ENCODE peak calls at places on chromosomes 12 and 14, in five cellular contexts. E, B, C, X and M are unnamed samples.

GRCh38 chr12:42643881-42644579 is 54.5 kb upstream of the PRICKLE1 start:
- DNase-seq in B (no peak), C (no peak), X (no peak), E (no peak), M (peak; percentile 35)

GRCh38 chr14:31926123-31926522 is 151.0 kb upstream of the ARHGAP5 start:
- DNase-seq in X (no peak), E (peak; percentile 87), C (peak; percentile 26), B (no peak), M (peak; percentile 44)

GRCh38 chr14:52272375-52272774 is 4.9 kb downstream of the PTGDR start:
- DNase-seq in B (no peak), E (no peak), C (no peak), X (peak; percentile 50), M (no peak)

GRCh38 chr12:62917066-62917465 is 17.9 kb downstream of the PPM1H start:
- DNase-seq in E (no peak), C (no peak), X (no peak), B (no peak), M (no peak)

GRCh38 chr14:103656758-103657133 is 27.7 kb downstream of the KLC1 start:
- DNase-seq in X (no peak), C (no peak), B (no peak), E (no peak), M (no peak)

GRCh38 chr14:76720382-76720813 is 40.9 kb upstream of the VASH1 start:
- DNase-seq in E (peak; percentile 36), B (peak; percentile 34), C (peak; percentile 12), X (no peak), M (peak; percentile 80)

GRCh38 chr12:46933947-46934346 is 108.2 kb upstream of the SLC38A4 start:
- DNase-seq in X (no peak), B (no peak), C (no peak), E (peak; percentile 49), M (no peak)

GRCh38 chr12:128920468-128920867 is 67.2 kb downstream of the GLT1D1 start:
- DNase-seq in E (no peak), C (no peak), B (no peak), X (no peak), M (no peak)

GRCh38 chr14:84493779-84494178 is 1036.2 kb upstream of the FLRT2 start:
- DNase-seq in C (no peak), B (no peak), X (no peak), E (no peak), M (no peak)

GRCh38 chr12:81542621-81543020 is 216.5 kb downstream of the PPFIA2 start:
- DNase-seq in C (no peak), B (no peak), E (no peak), X (no peak), M (no peak)

GRCh38 chr14:94625353-94625635 is 13.1 kb downstream of the SERPINA3 start:
- DNase-seq in X (no peak), B (no peak), E (no peak), C (no peak), M (no peak)

GRCh38 chr14:104425171-104425681 is 154.3 kb upstream of the C14orf180 start:
- DNase-seq in E (no peak), B (no peak), X (no peak), C (no peak), M (peak; percentile 27)

GRCh38 chr12:116138380-116138779 is 139.1 kb downstream of the MED13L start:
- DNase-seq in B (no peak), X (no peak), C (no peak), E (no peak), M (no peak)

GRCh38 chr12:94100254-94100653 is 48.1 kb upstream of the PLXNC1 start:
- DNase-seq in X (no peak), C (peak; percentile 20), B (no peak), E (no peak), M (no peak)

GRCh38 chr12:46303039-46303666 is 34.3 kb upstream of the SLC38A1 start:
- DNase-seq in X (no peak), B (peak; percentile 2), C (peak; percentile 74), E (peak; percentile 27), M (peak; percentile 54)

GRCh38 chr12:65605019-65605418 is 219.3 kb upstream of the HMGA2 start:
- DNase-seq in X (no peak), E (no peak), B (no peak), C (no peak), M (no peak)

GRCh38 chr12:15558915-15559528 is 230.2 kb downstream of the EPS8 start:
- DNase-seq in E (no peak), B (no peak), X (no peak), C (no peak), M (no peak)

GRCh38 chr12:46958599-46959290 is 120.7 kb upstream of the PCED1B start:
- DNase-seq in X (no peak), B (no peak), E (peak; percentile 47), C (no peak), M (no peak)

GRCh38 chr12:12719496-12719895 is 2.3 kb downstream of the CDKN1B start:
- DNase-seq in X (no peak), E (no peak), B (peak; percentile 57), C (no peak), M (no peak)

GRCh38 chr14:46250113-46250703 is 401.4 kb downstream of the RPL10L start:
- DNase-seq in C (no peak), X (no peak), E (peak; percentile 2), B (no peak), M (no peak)

GRCh38 chr12:52155048-52155868 is 36.6 kb downstream of the KRT80 start:
- DNase-seq in X (no peak), C (no peak), B (no peak), E (no peak), M (no peak)

GRCh38 chr12:52156310-52156709 is 35.5 kb downstream of the KRT80 start:
- DNase-seq in B (no peak), X (no peak), E (no peak), C (no peak), M (no peak)

GRCh38 chr12:52157566-52158150 is 34.2 kb downstream of the KRT80 start:
- DNase-seq in B (no peak), E (no peak), C (no peak), X (no peak), M (no peak)

GRCh38 chr12:52160200-52160599 is 31.6 kb downstream of the KRT80 start:
- DNase-seq in C (no peak), X (no peak), E (no peak), B (no peak), M (no peak)

DNA sequence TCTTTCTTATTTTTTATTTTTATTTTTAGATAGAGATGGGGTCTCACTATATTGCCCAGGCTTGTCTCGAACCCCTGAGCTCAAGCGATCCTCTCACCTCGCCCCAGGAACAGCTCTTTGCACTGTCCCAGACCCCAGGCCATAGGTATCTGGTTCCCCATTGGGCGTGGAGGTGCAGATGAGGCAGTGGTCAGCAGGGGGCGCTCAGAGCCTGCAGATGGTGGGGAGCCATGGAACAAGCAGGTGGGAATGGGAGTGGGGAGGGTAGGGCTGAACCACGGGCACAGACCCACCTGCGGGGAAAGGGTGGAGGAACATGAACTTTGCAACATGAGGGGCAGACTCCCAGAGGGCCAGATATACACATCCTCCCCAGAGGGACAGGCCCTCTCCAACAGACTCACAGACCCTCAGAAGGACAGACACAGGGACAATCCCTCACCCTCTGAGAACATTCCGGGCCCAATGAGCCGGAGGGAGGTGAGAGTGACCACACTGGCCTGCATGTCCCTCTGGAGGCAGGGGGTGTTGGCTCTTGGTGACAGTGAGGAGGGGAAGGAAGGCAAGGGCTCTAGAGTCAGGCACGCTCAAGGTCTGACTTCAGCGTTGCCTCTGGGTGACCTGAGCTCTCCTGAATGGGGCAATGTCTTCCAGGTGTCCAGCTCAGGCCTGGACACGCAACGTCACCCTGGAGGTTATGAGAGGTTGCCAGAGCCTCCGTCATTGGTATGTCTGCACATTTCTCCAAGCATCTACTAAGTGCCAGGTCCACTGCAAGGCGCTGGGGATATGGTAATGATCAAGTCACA is 34.9 kb downstream of the KRT80 start:
- DNase-seq in X (peak; percentile 98), B (no peak), C (peak; percentile 86), E (peak; percentile 41), M (peak; percentile 92)
- TF ChIP-seq JUND in X (peak; percentile 35), B (no peak), C (no peak), E (no peak), M (no peak)

GRCh38 chr14:38737657-38738056 is 365.4 kb downstream of the SEC23A start:
- DNase-seq in E (no peak), X (no peak), C (no peak), B (no peak), M (no peak)
- TF ChIP-seq GABPA in E (no peak), X (no peak), C (no peak), B (no peak), M (no peak)

GRCh38 chr12:131904346-131904745 is 9.9 kb downstream of the ULK1 start:
- DNase-seq in X (no peak), B (no peak), E (no peak), C (no peak), M (no peak)

GRCh38 chr12:131903270-131904255 is 9.1 kb downstream of the ULK1 start:
- DNase-seq in B (no peak), C (no peak), E (no peak), X (no peak), M (no peak)

GRCh38 chr12:131902332-131903241 is 8.2 kb downstream of the ULK1 start:
- DNase-seq in X (no peak), C (no peak), B (no peak), E (no peak), M (no peak)

GRCh38 chr12:131900397-131900796 is 6.0 kb downstream of the ULK1 start:
- DNase-seq in B (no peak), E (no peak), C (no peak), X (no peak), M (no peak)

DNA sequence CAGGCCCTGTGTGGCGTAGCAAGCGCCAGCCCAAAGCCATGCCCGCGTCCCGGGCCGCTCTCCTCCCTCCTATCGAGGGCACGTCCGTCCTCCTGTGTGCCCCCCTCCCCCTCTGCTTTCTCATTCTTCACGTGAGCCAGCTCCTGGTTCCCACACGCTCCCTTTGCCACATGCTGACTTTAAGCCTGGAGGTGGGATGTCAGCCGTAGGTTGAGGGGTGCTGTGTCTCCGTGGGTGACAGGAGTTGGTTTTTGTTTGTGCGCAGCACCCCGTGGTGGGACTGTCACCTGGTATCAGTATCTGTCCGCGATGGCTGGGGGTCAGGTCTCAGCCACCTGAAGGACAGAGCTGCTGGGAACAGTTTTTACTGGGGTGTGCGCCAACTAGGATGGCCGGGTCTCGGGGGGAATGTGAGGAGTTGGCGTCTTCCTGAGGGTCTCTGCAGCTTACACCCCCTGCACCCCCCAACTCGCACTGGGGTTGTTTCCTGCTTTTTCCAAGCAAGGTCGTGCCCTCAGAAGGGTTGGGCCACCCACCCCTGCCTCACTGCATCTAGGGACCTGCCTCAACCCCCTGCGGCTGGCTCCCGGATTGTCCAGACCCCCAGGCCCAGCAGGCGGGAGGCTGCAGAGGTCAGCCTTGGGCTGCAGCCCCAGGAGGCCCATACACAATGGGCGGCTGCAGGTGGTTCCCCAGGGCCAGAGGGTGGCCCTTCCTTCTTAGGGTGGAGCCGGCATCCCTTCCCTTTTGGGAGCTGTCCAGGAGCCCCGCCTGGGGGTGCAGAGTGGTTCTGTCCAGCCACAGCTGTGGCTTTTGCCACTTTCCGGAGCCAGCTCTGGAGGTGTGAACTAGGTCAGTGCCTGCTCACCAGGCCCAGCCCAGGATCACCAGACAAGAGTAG is 7.3 kb downstream of the ULK1 start:
- DNase-seq in C (no peak), B (no peak), X (no peak), E (no peak), M (no peak)
- TF ChIP-seq CHD2 in C (no peak), B (no peak), X (no peak), E (no peak), M (no peak)

DNA sequence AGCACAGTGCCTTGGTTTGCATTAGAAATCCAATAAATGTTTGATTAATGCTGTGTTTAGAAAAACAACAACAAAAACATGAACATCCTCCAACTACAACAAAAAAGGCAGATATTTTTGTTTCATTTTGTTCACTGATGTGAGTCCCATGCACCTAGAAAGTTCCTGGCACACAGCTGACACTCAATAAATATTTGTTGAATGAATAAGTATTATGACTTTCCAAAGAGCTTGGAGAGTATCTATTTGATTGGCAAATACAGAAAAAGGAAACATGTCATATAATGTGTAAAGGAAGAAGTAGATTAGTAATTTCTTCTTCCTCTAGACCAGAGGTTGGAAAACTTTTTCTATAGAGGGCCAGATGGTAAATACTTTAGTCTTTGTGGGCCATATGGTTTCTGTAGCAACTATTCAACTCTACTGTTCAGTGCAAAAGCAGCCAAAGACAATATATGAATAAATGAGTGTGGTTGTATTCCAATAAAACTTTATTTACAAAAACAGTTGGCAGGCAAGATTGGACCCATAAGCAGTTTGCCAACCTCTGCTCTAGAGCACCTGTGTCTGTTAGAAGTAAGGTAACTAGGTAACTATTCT is 312.3 kb upstream of the DIO2 start:
- DNase-seq in B (no peak), E (no peak), X (no peak), C (no peak), M (no peak)
- TF ChIP-seq JUND in B (no peak), E (no peak), X (no peak), C (no peak), M (no peak)